ENCODE peak calls at places on chromosomes 6 and 20, in ten cellular contexts. B is posterior cingulate gyrus; S is left cardiac atrium; P is right cardiac atrium; G is stimulated activated CD8-positive, alpha-beta memory T cell treated with anti-CD3 and anti-CD28 coated beads, Interleukin-7, amount 100 ng/mL, for 48 hours; X is epithelial cell of esophagus; Y is BJ; Z is KBM-7; E is activated T-helper 1 cell treated with anti-CD3 and anti-CD28 coated beads, Interleukin-12 subunit alpha, Interleukin-12 subunit beta, Interleukin-2, Interleukin-4 antibody, amounts not matched to agents 30 ng/mL and 10 ng/mL and 1 ng/mL, durations not matched to agents 14 hours and 24 hours and 36 hours; L is activated CD4-positive, alpha-beta T cell treated with anti-CD3 and anti-CD28 coated beads, Interleukin-2, amount 50 U/mL, for 1 hour. V is an unnamed sample.

GRCh38 chr20:32018269-32019155 is 8.3 kb downstream of the CCM2L start:
- DNase-seq in X (peak; percentile 26), E (peak; percentile 5), G (peak; percentile 32), P (peak; percentile 85), B (peak; percentile 85), Y (no peak), Z (peak; percentile 57), S (peak; percentile 74), L (peak; percentile 44), V (peak; percentile 62)

GRCh38 chr6:80021591-80021990 is 17.1 kb downstream of the TTK start:
- DNase-seq in Y (no peak), E (no peak), S (no peak), G (no peak), B (no peak), Z (no peak), L (no peak), X (no peak), P (no peak), V (no peak)

GRCh38 chr6:139485742-139486475 is 111.5 kb upstream of the CITED2 start:
- DNase-seq in E (no peak), B (no peak), Y (no peak), S (no peak), G (no peak), Z (no peak), X (no peak), P (no peak), L (no peak), V (no peak)

GRCh38 chr6:129866256-129866655 is 5.1 kb upstream of the TMEM244 start:
- DNase-seq in L (no peak), E (no peak), X (no peak), S (no peak), Z (no peak), B (no peak), P (no peak), Y (no peak), G (no peak), V (no peak)

GRCh38 chr6:7414811-7415210 is 25.2 kb downstream of the RIOK1 start:
- DNase-seq in L (no peak), B (no peak), Y (peak; percentile 29), G (no peak), P (no peak), S (no peak), E (no peak), X (peak; percentile 86), Z (no peak), V (no peak)

GRCh38 chr6:24546432-24546831 is 51.7 kb downstream of the ALDH5A1 start:
- DNase-seq in B (no peak), Y (no peak), L (no peak), P (no peak), G (no peak), E (no peak), X (no peak), Z (no peak), S (no peak), V (no peak)

GRCh38 chr20:36575066-36575743 is 1.8 kb downstream of the TGIF2 start:
- DNase-seq in Y (no peak), L (no peak), E (peak; percentile 9), P (peak; percentile 79), B (no peak), X (peak; percentile 35), S (peak; percentile 71), G (no peak), Z (peak; percentile 45), V (peak; percentile 75)

GRCh38 chr20:48282591-48283228 is 497.4 kb upstream of the SULF2 start:
- DNase-seq in P (no peak), S (no peak), X (no peak), E (no peak), G (no peak), L (no peak), B (no peak), Z (no peak), Y (no peak), V (peak; percentile 69)

GRCh38 chr6:42294759-42295158 is 77.1 kb upstream of the MRPS10 start:
- DNase-seq in S (no peak), L (no peak), E (no peak), P (no peak), Z (no peak), Y (peak; percentile 19), X (peak; percentile 98), G (no peak), B (no peak), V (no peak)

GRCh38 chr20:23937303-23938117 is 51.1 kb downstream of the GGTLC1 start:
- DNase-seq in L (peak; percentile 64), Z (peak; percentile 57), E (peak; percentile 33), X (peak; percentile 64), B (peak; percentile 95), G (peak; percentile 23), P (peak; percentile 73), S (peak; percentile 43), Y (no peak), V (peak; percentile 87)

V was measured in Karpas-422.